ENCODE peak calls at places on chromosomes 3 and 15, in ten cellular contexts. N is naive B cell; T is neural crest cell; J is activated CD8-positive, alpha-beta T cell treated with anti-CD3 and anti-CD28 coated beads for 36 hours; H is adrenal gland; C is M059J; Z is pulmonary artery endothelial cell; K is GM13976; U is lower leg skin; D is mesothelial cell of epicardium. E is an unnamed sample.

GRCh38 chr15:23065836-23066235 is 26.5 kb upstream of the TUBGCP5 start:
- DNase-seq in T (no peak), N (no peak), D (no peak), C (no peak), K (no peak), H (no peak), J (no peak), Z (no peak), U (no peak), E (no peak)

GRCh38 chr15:71411538-71412482 is 296.5 kb downstream of the THSD4 start:
- DNase-seq in T (no peak), N (no peak), U (no peak), C (peak), J (no peak), D (no peak), H (no peak), K (no peak), Z (no peak), E (no peak)

GRCh38 chr3:16975083-16975482 is 90.3 kb downstream of the PLCL2 start:
- DNase-seq in N (no peak), D (no peak), U (no peak), C (no peak), Z (no peak), H (no peak), T (no peak), J (no peak), K (no peak), E (no peak)

GRCh38 chr15:40878785-40879184 is 4.8 kb upstream of the RHOV start:
- DNase-seq in C (peak), N (no peak), K (peak), D (no peak), H (no peak), T (no peak), U (no peak), Z (no peak), J (peak), E (no peak)

GRCh38 chr15:31435891-31436628 is 109.4 kb downstream of the KLF13 start:
- DNase-seq in D (no peak), H (no peak), U (peak), T (no peak), K (no peak), C (no peak), Z (no peak), J (peak), N (no peak), E (no peak)

GRCh38 chr15:73724211-73724610 is 28.9 kb downstream of the INSYN1 start:
- DNase-seq in C (no peak), Z (no peak), J (no peak), H (no peak), K (no peak), N (no peak), T (no peak), D (no peak), U (no peak), E (no peak)

GRCh38 chr3:24598691-24599090 is 104.0 kb upstream of the THRB start:
- DNase-seq in K (no peak), N (no peak), H (peak), D (no peak), Z (peak), T (no peak), U (no peak), C (peak), J (no peak), E (no peak)

GRCh38 chr3:160129459-160130061 is 95.7 kb upstream of the C3orf80 start:
- DNase-seq in Z (peak), C (peak), K (no peak), J (no peak), D (no peak), T (no peak), H (peak), N (no peak), U (no peak), E (no peak)

GRCh38 chr3:106447902-106448301 is 579.1 kb upstream of the CBLB start:
- DNase-seq in D (no peak), U (no peak), J (no peak), T (no peak), K (no peak), Z (no peak), N (no peak), C (no peak), H (no peak), E (no peak)

GRCh38 chr15:31215490-31216209 is 111.0 kb upstream of the KLF13 start:
- DNase-seq in N (peak), H (peak), U (peak), Z (no peak), T (peak), D (peak), C (peak), J (peak), K (peak), E (peak)

GRCh38 chr3:170751894-170752283 is 118.1 kb downstream of the RPL22L1 start:
- DNase-seq in H (no peak), Z (no peak), U (no peak), C (peak), D (no peak), J (no peak), K (no peak), T (no peak), N (no peak), E (no peak)

GRCh38 chr3:116338713-116339112 is 106.6 kb downstream of the LSAMP start:
- DNase-seq in D (no peak), K (no peak), J (no peak), H (no peak), T (no peak), Z (no peak), U (no peak), N (no peak), C (no peak), E (no peak)

GRCh38 chr3:45553469-45553974 is 41.0 kb upstream of the LIMD1 start:
- DNase-seq in D (no peak), H (peak), N (no peak), K (no peak), C (peak), T (no peak), Z (no peak), U (peak), J (no peak), E (no peak)